ENCODE peak calls at places on chromosome 6, in five cellular contexts. F is IMR-90, A is K562, U is fibroblast of lung, L is H9. V is an unnamed sample.

GRCh38 chr6:80742481-80742880 is 636.0 kb downstream of the BCKDHB start:
- DNase-seq in F (peak; percentile 25), A (no peak), U (peak; percentile 56), L (no peak), V (no peak)

GRCh38 chr6:16947461-16948159 is 154.2 kb upstream of the STMND1 start:
- DNase-seq in F (peak; percentile 98), A (no peak), U (peak; percentile 99), L (no peak), V (peak; percentile 33)

GRCh38 chr6:63492476-63492875 is 79.8 kb upstream of the LOC128125822 start:
- DNase-seq in F (no peak), A (no peak), U (no peak), L (no peak), V (no peak)

GRCh38 chr6:13355043-13355945 is 27.0 kb upstream of the TBC1D7 start:
- DNase-seq in F (peak; percentile 99), A (peak; percentile 31), U (peak; percentile 100), L (no peak), V (no peak)

GRCh38 chr6:147974376-147974775 is 368.3 kb upstream of the SASH1 start:
- DNase-seq in F (peak; percentile 32), A (no peak), U (peak; percentile 83), L (no peak), V (no peak)

GRCh38 chr6:144158133-144158532 is 7.8 kb downstream of the STX11 start:
- DNase-seq in F (peak; percentile 88), A (no peak), U (peak; percentile 95), L (no peak), V (no peak)

GRCh38 chr6:109295109-109295765 is 87.0 kb downstream of the CD164 start:
- DNase-seq in F (no peak), A (no peak), U (no peak), L (no peak), V (peak; percentile 50)

GRCh38 chr6:101595276-101595675 is 201.8 kb downstream of the GRIK2 start:
- DNase-seq in F (peak; percentile 31), A (no peak), U (peak; percentile 11), L (no peak), V (no peak)

GRCh38 chr6:22221630-22222029 is 75.2 kb downstream of the PRL start:
- DNase-seq in F (no peak), A (no peak), U (peak; percentile 75), L (peak; percentile 65), V (no peak)

GRCh38 chr6:21137708-21138358 is 455.7 kb upstream of the SOX4 start:
- DNase-seq in F (peak; percentile 44), A (no peak), U (peak; percentile 58), L (no peak), V (no peak)

GRCh38 chr6:134453792-134454510 is 136.0 kb upstream of the SGK1 start:
- DNase-seq in F (no peak), A (no peak), U (no peak), L (no peak), V (no peak)

GRCh38 chr6:143271024-143271423 is 179.5 kb downstream of the ADAT2 start:
- DNase-seq in F (peak; percentile 82), A (no peak), U (peak; percentile 85), L (no peak), V (peak; percentile 21)

GRCh38 chr6:69647726-69648125 is 149.1 kb downstream of the LMBRD1 start:
- DNase-seq in F (no peak), A (no peak), U (no peak), L (no peak), V (no peak)

GRCh38 chr6:31113861-31114539 is 600 bp upstream of the PSORS1C1 start:
- DNase-seq in F (peak; percentile 24), A (no peak), U (peak; percentile 61), L (no peak), V (no peak)

GRCh38 chr6:144007779-144008500 is at the start of gene PLAGL1:
- DNase-seq in F (peak; percentile 55), A (peak; percentile 56), U (peak; percentile 65), L (peak; percentile 35), V (peak; percentile 72)

GRCh38 chr6:169724554-169725269 is 412 bp upstream of the PHF10 start:
- DNase-seq in F (peak; percentile 24), A (peak; percentile 92), U (peak; percentile 47), L (peak; percentile 80), V (peak; percentile 60)

GRCh38 chr6:33427585-33428218 is 7.8 kb downstream of the SYNGAP1 start:
- DNase-seq in F (no peak), A (peak; percentile 98), U (no peak), L (peak; percentile 38), V (peak; percentile 65)

GRCh38 chr6:148572676-148573335 is 174.0 kb upstream of the UST start:
- DNase-seq in F (no peak), A (no peak), U (no peak), L (no peak), V (no peak)

GRCh38 chr6:26056583-26057350 is 30.5 kb upstream of the HFE start:
- DNase-seq in F (peak; percentile 11), A (peak; percentile 67), U (peak; percentile 14), L (no peak), V (peak; percentile 58)

GRCh38 chr6:163679753-163680152 is 265.2 kb downstream of the QKI start:
- DNase-seq in F (peak; percentile 7), A (no peak), U (peak; percentile 72), L (no peak), V (no peak)

GRCh38 chr6:151164383-151164782 is 75.4 kb upstream of the AKAP12 start:
- DNase-seq in F (no peak), A (no peak), U (no peak), L (no peak), V (no peak)

GRCh38 chr6:42136508-42137191 is 5.8 kb downstream of the C6orf132 start:
- DNase-seq in F (peak; percentile 85), A (peak; percentile 91), U (peak; percentile 91), L (peak; percentile 89), V (peak; percentile 35)

GRCh38 chr6:37862992-37863391 is 43.5 kb downstream of the ZFAND3 start:
- DNase-seq in F (peak; percentile 38), A (no peak), U (peak; percentile 77), L (no peak), V (no peak)

GRCh38 chr6:170056329-170056728 is 234.5 kb downstream of the DLL1 start:
- DNase-seq in F (no peak), A (no peak), U (no peak), L (no peak), V (no peak)

GRCh38 chr6:144286503-144287393 is 1.6 kb downstream of the UTRN start:
- DNase-seq in F (peak; percentile 93), A (no peak), U (peak; percentile 96), L (peak; percentile 85), V (peak; percentile 81)

GRCh38 chr6:102571236-102571908 is 1177.9 kb downstream of the GRIK2 start:
- DNase-seq in F (no peak), A (no peak), U (peak; percentile 2), L (no peak), V (no peak)

GRCh38 chr6:10412165-10412947 is 2.5 kb downstream of the TFAP2A start:
- DNase-seq in F (peak; percentile 75), A (peak; percentile 31), U (peak; percentile 27), L (peak; percentile 86), V (no peak)

GRCh38 chr6:153099636-153100035 is 31.4 kb downstream of the RGS17 start:
- DNase-seq in F (no peak), A (no peak), U (no peak), L (no peak), V (no peak)

GRCh38 chr6:156511570-156511969 is 265.6 kb upstream of the ARID1B start:
- DNase-seq in F (no peak), A (no peak), U (no peak), L (no peak), V (no peak)

GRCh38 chr6:42313038-42313437 is 95.4 kb upstream of the MRPS10 start:
- DNase-seq in F (peak; percentile 84), A (no peak), U (peak; percentile 78), L (no peak), V (no peak)

GRCh38 chr6:131250121-131250520 is 114.9 kb downstream of the AKAP7 start:
- DNase-seq in F (peak; percentile 48), A (no peak), U (peak; percentile 74), L (peak; percentile 63), V (peak; percentile 82)

GRCh38 chr6:79649016-79649415 is 17.9 kb downstream of the SH3BGRL2 start:
- DNase-seq in F (no peak), A (no peak), U (peak; percentile 65), L (no peak), V (no peak)

GRCh38 chr6:33344771-33345697 is 27.5 kb upstream of the ZBTB22 start:
- DNase-seq in F (peak; percentile 81), A (peak; percentile 84), U (peak; percentile 93), L (peak; percentile 63), V (peak; percentile 70)

GRCh38 chr6:112502348-112503130 is 155.4 kb downstream of the RFPL4B start:
- DNase-seq in F (peak; percentile 41), A (no peak), U (peak; percentile 47), L (no peak), V (no peak)

GRCh38 chr6:7996538-7997225 is 67.5 kb downstream of the BLOC1S5 start:
- DNase-seq in F (peak; percentile 78), A (no peak), U (peak; percentile 75), L (no peak), V (no peak)

GRCh38 chr6:26576929-26577719 is 19.6 kb upstream of the ABT1 start:
- DNase-seq in F (peak; percentile 88), A (peak; percentile 61), U (peak; percentile 76), L (peak; percentile 79), V (peak; percentile 71)

GRCh38 chr6:15369838-15370237 is 124.0 kb downstream of the JARID2 start:
- DNase-seq in F (no peak), A (no peak), U (no peak), L (no peak), V (no peak)
- H3K9ac ChIP-seq in F (no peak overlapping the region), A (no peak overlapping the region), U (no peak overlapping the region), L (no peak overlapping the region), V (no peak overlapping the region)

GRCh38 chr6:40171343-40171742 is 237.1 kb upstream of the MOCS1 start:
- DNase-seq in F (no peak), A (no peak), U (no peak), L (no peak), V (no peak)
- H3K9ac ChIP-seq in F (no peak overlapping the region), A (no peak overlapping the region), U (no peak overlapping the region), L (no peak overlapping the region), V (no peak overlapping the region)

DNA sequence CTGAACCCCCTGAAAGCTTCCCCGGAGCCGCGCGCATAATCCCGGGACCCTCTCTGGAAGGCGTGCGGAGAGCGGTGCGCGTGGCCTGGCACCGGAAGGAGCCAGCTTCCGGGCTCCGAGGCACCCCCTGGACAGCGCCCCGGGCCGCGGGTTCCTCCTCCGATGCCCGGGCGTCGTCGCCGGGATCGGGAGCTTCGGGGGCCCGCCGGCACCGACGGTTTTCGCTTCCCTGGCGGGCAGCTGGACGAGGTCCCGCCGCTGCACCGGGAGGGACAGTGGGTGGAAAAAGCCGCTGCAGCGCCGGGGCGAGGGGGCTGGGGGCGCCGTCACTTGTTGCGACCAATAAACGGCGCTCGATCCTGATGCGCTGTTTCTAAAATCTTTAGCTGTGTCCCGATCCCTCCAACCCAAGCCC is 573 bp upstream of the SLC35D3 start:
- DNase-seq in F (no peak), A (no peak), U (no peak), L (peak; percentile 43), V (no peak)
- H3K9ac ChIP-seq in F (no peak overlapping the region), A (no peak overlapping the region), U (no peak overlapping the region), L (no peak overlapping the region), V (peak overlapping the region; percentile 26)

DNA sequence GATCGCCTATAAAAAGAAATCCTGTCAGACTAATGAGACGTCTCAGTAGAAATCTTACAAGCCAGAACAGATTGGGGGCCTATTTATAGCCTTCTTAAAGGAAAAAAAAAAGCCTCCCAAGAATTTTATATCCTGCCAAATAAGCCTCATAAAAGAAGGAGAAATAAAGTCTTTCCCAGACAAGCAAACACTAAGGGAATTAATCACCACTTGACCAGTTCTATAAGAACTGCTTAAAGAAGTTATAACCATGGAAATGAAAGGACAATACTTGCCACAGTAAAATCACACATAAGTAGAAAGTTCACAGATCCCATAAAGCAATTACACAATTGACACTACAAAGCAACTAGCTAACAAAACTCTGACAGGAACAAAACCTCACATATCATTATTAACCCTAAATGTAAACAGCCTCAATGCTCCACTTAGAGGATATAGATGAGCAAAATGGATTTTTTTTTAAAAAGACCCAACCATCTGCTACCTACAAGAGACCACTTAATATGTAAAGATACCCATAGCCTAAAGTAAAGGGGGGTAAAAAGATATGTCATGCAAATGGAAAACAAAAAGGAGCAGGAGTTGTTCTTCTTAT is 13.4 kb downstream of the SLC22A16 start:
- DNase-seq in F (no peak), A (no peak), U (no peak), L (no peak), V (no peak)
- H3K9ac ChIP-seq in F (no peak overlapping the region), A (no peak overlapping the region), U (no peak overlapping the region), L (no peak overlapping the region), V (no peak overlapping the region)

V was measured in colonic mucosa.